ENCODE peak calls at places on chromosomes 1 and 21, in seven cellular contexts. V is T1000; Q is transverse colon; I is psoas muscle; G is activated CD4-positive, alpha-beta T cell treated with anti-CD3 and anti-CD28 coated beads for 48 hours; R is AG10803; O is germinal center. E is an unnamed sample.
A peak's percentile ranks its signal among the peaks of the same experiment; 100 is the strongest.

GRCh38 chr1:35838693-35839245 is 31.0 kb downstream of the AGO4 start:
- DNase-seq in V (no peak), Q (no peak), I (no peak), G (no peak), R (peak; percentile 9), O (no peak), E (no peak)

GRCh38 chr1:36955016-36955415 is 79.3 kb downstream of the GRIK3 start:
- DNase-seq in V (no peak), Q (no peak), I (no peak), G (no peak), R (no peak), O (no peak), E (no peak)

GRCh38 chr1:117842408-117843170 is 86.8 kb downstream of the GDAP2 start:
- DNase-seq in V (peak; percentile 9), Q (no peak), I (no peak), G (no peak), R (no peak), O (no peak), E (no peak)

GRCh38 chr1:229855999-229856650 is 210.9 kb upstream of the GALNT2 start:
- DNase-seq in V (no peak), Q (peak; percentile 50), I (no peak), G (peak; percentile 21), R (no peak), O (peak; percentile 80), E (no peak)

GRCh38 chr1:35282172-35282571 is 13.7 kb downstream of the ZMYM4 start:
- DNase-seq in V (no peak), Q (no peak), I (no peak), G (no peak), R (no peak), O (no peak), E (no peak)

GRCh38 chr1:203287109-203287893 is 18.0 kb upstream of the BTG2 start:
- DNase-seq in V (no peak), Q (peak; percentile 82), I (peak; percentile 60), G (peak; percentile 78), R (no peak), O (no peak), E (peak; percentile 58)

GRCh38 chr1:156684227-156684782 is 7.1 kb upstream of the NES start:
- DNase-seq in V (no peak), Q (no peak), I (no peak), G (peak; percentile 59), R (peak; percentile 46), O (no peak), E (no peak)

GRCh38 chr1:10860218-10860617 is 63.8 kb upstream of the CASZ1 start:
- DNase-seq in V (no peak), Q (no peak), I (no peak), G (no peak), R (no peak), O (no peak), E (no peak)

GRCh38 chr21:33205476-33205875 is 24.3 kb upstream of the IFNAR2 start:
- DNase-seq in V (no peak), Q (no peak), I (no peak), G (no peak), R (no peak), O (peak; percentile 8), E (no peak)

GRCh38 chr1:20279507-20279906 is 11.2 kb upstream of the VWA5B1 start:
- DNase-seq in V (no peak), Q (peak; percentile 43), I (no peak), G (no peak), R (peak; percentile 52), O (no peak), E (no peak)

GRCh38 chr1:29906927-29907326 is 670.6 kb downstream of the PTPRU start:
- DNase-seq in V (no peak), Q (no peak), I (no peak), G (no peak), R (no peak), O (no peak), E (no peak)

GRCh38 chr1:202130275-202130646 is 7.5 kb downstream of the GPR37L1 start:
- DNase-seq in V (no peak), Q (no peak), I (no peak), G (no peak), R (no peak), O (no peak), E (no peak)

GRCh38 chr1:55823521-55824296 is 608.5 kb upstream of the USP24 start:
- DNase-seq in V (no peak), Q (no peak), I (no peak), G (no peak), R (peak; percentile 54), O (no peak), E (no peak)

GRCh38 chr1:112063781-112064180 is 74.3 kb upstream of the KCND3 start:
- DNase-seq in V (no peak), Q (no peak), I (no peak), G (no peak), R (no peak), O (no peak), E (no peak)

GRCh38 chr1:7630378-7630777 is 140.7 kb upstream of the VAMP3 start:
- DNase-seq in V (no peak), Q (no peak), I (no peak), G (no peak), R (no peak), O (no peak), E (no peak)

GRCh38 chr1:207248544-207249206 is 72.8 kb upstream of the CD55 start:
- DNase-seq in V (no peak), Q (no peak), I (no peak), G (no peak), R (peak; percentile 15), O (no peak), E (no peak)

GRCh38 chr1:20010016-20010415 is 30.6 kb upstream of the PLA2G2A start:
- DNase-seq in V (no peak), Q (no peak), I (no peak), G (no peak), R (no peak), O (no peak), E (no peak)

GRCh38 chr1:92262516-92262915 is 36.3 kb downstream of the GLMN start:
- DNase-seq in V (no peak), Q (no peak), I (no peak), G (no peak), R (no peak), O (no peak), E (no peak)

GRCh38 chr1:40248429-40248828 is 692 bp downstream of the TMCO2 start:
- DNase-seq in V (no peak), Q (no peak), I (no peak), G (no peak), R (no peak), O (no peak), E (no peak)

GRCh38 chr1:211377539-211378461 is 51.2 kb downstream of the TRAF5 start:
- DNase-seq in V (no peak), Q (no peak), I (no peak), G (no peak), R (peak; percentile 32), O (no peak), E (no peak)

GRCh38 chr1:210222288-210223006 is 10.1 kb upstream of the SERTAD4 start:
- DNase-seq in V (no peak), Q (peak; percentile 59), I (no peak), G (no peak), R (no peak), O (no peak), E (peak; percentile 65)

GRCh38 chr21:28099296-28099695 is 893.4 kb downstream of the LTN1 start:
- DNase-seq in V (no peak), Q (no peak), I (peak; percentile 32), G (no peak), R (peak; percentile 51), O (no peak), E (no peak)

GRCh38 chr1:94697839-94698238 is 122.3 kb upstream of the SLC44A3 start:
- DNase-seq in V (no peak), Q (no peak), I (no peak), G (no peak), R (no peak), O (no peak), E (no peak)

GRCh38 chr1:223329664-223330420 is 34.1 kb downstream of the SUSD4 start:
- DNase-seq in V (no peak), Q (no peak), I (no peak), G (no peak), R (peak; percentile 59), O (no peak), E (no peak)

GRCh38 chr21:28436286-28436932 is 556.3 kb downstream of the LTN1 start:
- DNase-seq in V (peak; percentile 31), Q (no peak), I (no peak), G (no peak), R (no peak), O (no peak), E (no peak)

GRCh38 chr1:215113776-215114153 is 31.2 kb downstream of the KCNK2 start:
- DNase-seq in V (no peak), Q (no peak), I (no peak), G (no peak), R (no peak), O (no peak), E (no peak)

GRCh38 chr21:24781146-24781545 is 826.1 kb downstream of the MRPL39 start:
- DNase-seq in V (no peak), Q (no peak), I (no peak), G (no peak), R (no peak), O (no peak), E (no peak)

GRCh38 chr1:23694371-23694770 is 2.8 kb downstream of the RPL11 start:
- DNase-seq in V (no peak), Q (no peak), I (no peak), G (no peak), R (no peak), O (no peak), E (no peak)

GRCh38 chr1:38608202-38608864 is 251.2 kb downstream of the RRAGC start:
- DNase-seq in V (no peak), Q (no peak), I (no peak), G (peak; percentile 20), R (no peak), O (peak; percentile 51), E (no peak)

GRCh38 chr1:197399691-197400521 is 131.9 kb downstream of the CRB1 start:
- DNase-seq in V (no peak), Q (no peak), I (no peak), G (peak; percentile 3), R (peak; percentile 37), O (peak; percentile 13), E (no peak)

GRCh38 chr1:115545791-115546733 is 95.7 kb upstream of the VANGL1 start:
- DNase-seq in V (peak; percentile 90), Q (peak; percentile 34), I (peak; percentile 24), G (peak; percentile 22), R (peak; percentile 98), O (no peak), E (peak; percentile 40)

GRCh38 chr1:21292991-21293536 is 2.8 kb upstream of the ECE1 start:
- DNase-seq in V (no peak), Q (no peak), I (no peak), G (peak; percentile 75), R (no peak), O (peak; percentile 79), E (no peak)

GRCh38 chr1:31208361-31208945 is 31.2 kb downstream of the NKAIN1 start:
- DNase-seq in V (no peak), Q (no peak), I (no peak), G (no peak), R (no peak), O (no peak), E (no peak)

GRCh38 chr21:14554948-14555347 is 8.8 kb upstream of the SAMSN1 start:
- DNase-seq in V (no peak), Q (no peak), I (no peak), G (peak; percentile 53), R (no peak), O (no peak), E (no peak)

GRCh38 chr1:119779869-119780356 is 11.2 kb upstream of the HMGCS2 start:
- DNase-seq in V (no peak), Q (peak; percentile 70), I (no peak), G (no peak), R (peak; percentile 41), O (no peak), E (peak; percentile 64)

GRCh38 chr21:29640233-29640554 is 299.6 kb downstream of the GRIK1 start:
- DNase-seq in V (no peak), Q (no peak), I (no peak), G (no peak), R (no peak), O (peak; percentile 15), E (no peak)

GRCh38 chr1:1260843-1261560 is 12.7 kb downstream of the UBE2J2 start:
- DNase-seq in V (no peak), Q (no peak), I (no peak), G (no peak), R (no peak), O (no peak), E (no peak)

GRCh38 chr1:226934483-226935237 is 5.4 kb upstream of the COQ8A start:
- DNase-seq in V (no peak), Q (no peak), I (no peak), G (no peak), R (no peak), O (no peak), E (no peak)